ENCODE peak calls at places on chromosomes 3 and 15, in five cellular contexts. Q, E, O, G and X are unnamed samples.
A peak's percentile ranks its signal among the peaks of the same experiment; 100 is the strongest.

GRCh38 chr3:140092883-140093536 is 158.0 kb downstream of the CLSTN2 start:
- DNase-seq in Q (no peak), E (no peak), O (no peak), G (no peak), X (no peak)

GRCh38 chr15:60396964-60397771 is 618 bp downstream of the ANXA2 start:
- DNase-seq in Q (no peak), E (peak; percentile 65), O (peak; percentile 90), G (peak; percentile 72), X (peak; percentile 84)

GRCh38 chr15:62841269-62841628 is 201.3 kb upstream of the TPM1 start:
- DNase-seq in Q (no peak), E (no peak), O (no peak), G (peak; percentile 31), X (peak; percentile 62)

GRCh38 chr3:26118165-26118564 is 328.3 kb downstream of the OXSM start:
- DNase-seq in Q (no peak), E (no peak), O (no peak), G (no peak), X (no peak)

GRCh38 chr15:40909662-40910625 is 15.7 kb downstream of the VPS18 start:
- DNase-seq in Q (no peak), E (no peak), O (peak; percentile 78), G (peak; percentile 25), X (no peak)

GRCh38 chr15:101446527-101447167 is 42.9 kb downstream of the PCSK6 start:
- DNase-seq in Q (no peak), E (peak; percentile 18), O (peak; percentile 15), G (no peak), X (peak; percentile 57)

GRCh38 chr15:31280831-31281216 is 45.8 kb upstream of the KLF13 start:
- DNase-seq in Q (no peak), E (peak; percentile 1), O (no peak), G (no peak), X (no peak)

GRCh38 chr3:141410408-141410807 is 42.1 kb downstream of the ZBTB38 start:
- DNase-seq in Q (no peak), E (no peak), O (peak; percentile 62), G (peak; percentile 56), X (peak; percentile 62)

GRCh38 chr3:49173116-49173791 is 1.9 kb downstream of the KLHDC8B start:
- DNase-seq in Q (no peak), E (no peak), O (no peak), G (no peak), X (no peak)

GRCh38 chr3:79140718-79141117 is 627.1 kb downstream of the ROBO1 start:
- DNase-seq in Q (no peak), E (no peak), O (peak; percentile 17), G (no peak), X (no peak)

GRCh38 chr3:123877466-123877865 is 6.7 kb downstream of the MYLK start:
- DNase-seq in Q (no peak), E (no peak), O (no peak), G (no peak), X (no peak)

GRCh38 chr3:134090031-134090430 is 60.3 kb upstream of the SLCO2A1 start:
- DNase-seq in Q (no peak), E (no peak), O (no peak), G (peak; percentile 37), X (no peak)

GRCh38 chr3:149554826-149555225 is 80.3 kb downstream of the TM4SF4 start:
- DNase-seq in Q (no peak), E (no peak), O (peak; percentile 80), G (peak; percentile 83), X (peak; percentile 95)

GRCh38 chr15:93584021-93584420 is 495.0 kb upstream of the RGMA start:
- DNase-seq in Q (no peak), E (no peak), O (no peak), G (no peak), X (no peak)

GRCh38 chr3:153052096-153052460 is 109.9 kb upstream of the RAP2B start:
- DNase-seq in Q (no peak), E (no peak), O (peak; percentile 79), G (peak; percentile 92), X (peak; percentile 93)

GRCh38 chr3:150345021-150345538 is 63.0 kb upstream of the TSC22D2 start:
- DNase-seq in Q (no peak), E (no peak), O (no peak), G (no peak), X (peak; percentile 99)

GRCh38 chr3:135148431-135148830 is 353.4 kb downstream of the EPHB1 start:
- DNase-seq in Q (no peak), E (no peak), O (no peak), G (no peak), X (no peak)

GRCh38 chr3:192902481-192903023 is 15.1 kb downstream of the MB21D2 start:
- DNase-seq in Q (no peak), E (no peak), O (no peak), G (no peak), X (no peak)

GRCh38 chr15:41969851-41970431 is 2.4 kb downstream of the EHD4 start:
- DNase-seq in Q (no peak), E (peak; percentile 27), O (no peak), G (peak; percentile 20), X (no peak)

GRCh38 chr3:122092460-122093165 is 37.5 kb downstream of the CD86 start:
- DNase-seq in Q (no peak), E (peak; percentile 69), O (no peak), G (peak; percentile 15), X (peak; percentile 17)

GRCh38 chr15:96687388-96688107 is 357.0 kb downstream of the NR2F2 start:
- DNase-seq in Q (no peak), E (no peak), O (no peak), G (no peak), X (peak; percentile 5)

GRCh38 chr3:172680684-172681083 is 30.2 kb downstream of the NCEH1 start:
- DNase-seq in Q (no peak), E (no peak), O (peak; percentile 73), G (peak; percentile 20), X (no peak)

GRCh38 chr3:62363275-62363674 is 10.1 kb downstream of the FEZF2 start:
- DNase-seq in Q (no peak), E (no peak), O (no peak), G (no peak), X (peak; percentile 6)

GRCh38 chr3:77319711-77320110 is 279.8 kb downstream of the ROBO2 start:
- DNase-seq in Q (no peak), E (no peak), O (peak; percentile 57), G (no peak), X (no peak)

GRCh38 chr3:190318666-190319065 is 3.6 kb downstream of the CLDN1 start:
- DNase-seq in Q (no peak), E (no peak), O (no peak), G (no peak), X (no peak)

GRCh38 chr3:194705227-194705626 is 19.5 kb downstream of the FAM43A start:
- DNase-seq in Q (no peak), E (no peak), O (no peak), G (no peak), X (no peak)

GRCh38 chr3:50806806-50807205 is 132.1 kb downstream of the DOCK3 start:
- DNase-seq in Q (no peak), E (no peak), O (no peak), G (no peak), X (peak; percentile 68)

GRCh38 chr3:62562596-62562995 is 189.2 kb upstream of the FEZF2 start:
- DNase-seq in Q (no peak), E (no peak), O (peak; percentile 29), G (no peak), X (no peak)

GRCh38 chr3:46429671-46430070 is 22.6 kb downstream of the CCRL2 start:
- DNase-seq in Q (no peak), E (no peak), O (no peak), G (no peak), X (no peak)